ENCODE peak calls at places on chromosomes 13 and 19, in six cellular contexts. A is A549, M is H1, O is K562, G is endothelial cell of umbilical vein, U is HepG2. Q is an unnamed sample.

GRCh38 chr13:110651271-110651670 is 35.9 kb downstream of the NAXD start:
- DNase-seq in A (no peak), M (peak; percentile 38), O (no peak), G (no peak), U (no peak), Q (no peak)

GRCh38 chr13:31110617-31111016 is 51.1 kb downstream of the HSPH1 start:
- DNase-seq in A (no peak), M (no peak), O (no peak), G (no peak), U (no peak), Q (no peak)

GRCh38 chr19:24178207-24178606 is 91.2 kb downstream of the ZNF254 start:
- DNase-seq in A (no peak), M (no peak), O (no peak), G (no peak), U (no peak), Q (no peak)

GRCh38 chr13:46134494-46134893 is 29.7 kb upstream of the CPB2 start:
- DNase-seq in A (no peak), M (no peak), O (no peak), G (no peak), U (no peak), Q (no peak)

GRCh38 chr13:111323950-111324651 is 3.7 kb downstream of the TEX29 start:
- DNase-seq in A (no peak), M (no peak), O (no peak), G (no peak), U (no peak), Q (no peak)

GRCh38 chr19:8526345-8527062 is 12.5 kb upstream of the ZNF414 start:
- DNase-seq in A (peak; percentile 67), M (peak; percentile 97), O (peak; percentile 92), G (peak; percentile 92), U (peak; percentile 87), Q (peak; percentile 95)

GRCh38 chr19:47794526-47794925 is 9.8 kb downstream of the TPRX1 start:
- DNase-seq in A (no peak), M (peak; percentile 71), O (peak; percentile 30), G (no peak), U (no peak), Q (peak; percentile 57)

GRCh38 chr13:77113496-77113895 is 86.5 kb upstream of the FBXL3 start:
- DNase-seq in A (no peak), M (no peak), O (no peak), G (no peak), U (no peak), Q (no peak)

GRCh38 chr13:91278888-91279287 is 68.6 kb upstream of the MIR17HG start:
- DNase-seq in A (no peak), M (no peak), O (no peak), G (no peak), U (no peak), Q (no peak)

GRCh38 chr13:113996912-113997745 is 23.3 kb upstream of the C13orf46 start:
- DNase-seq in A (no peak), M (no peak), O (no peak), G (no peak), U (no peak), Q (no peak)

GRCh38 chr13:80050252-80050651 is 290.7 kb downstream of the SPRY2 start:
- DNase-seq in A (no peak), M (no peak), O (no peak), G (peak; percentile 15), U (no peak), Q (no peak)

GRCh38 chr13:92734068-92734467 is 492.5 kb upstream of the GPC6 start:
- DNase-seq in A (no peak), M (no peak), O (no peak), G (no peak), U (no peak), Q (no peak)

GRCh38 chr19:18650468-18651001 is 13.7 kb downstream of the KLHL26 start:
- DNase-seq in A (no peak), M (no peak), O (peak; percentile 27), G (peak; percentile 81), U (no peak), Q (no peak)

GRCh38 chr13:49649244-49649962 is 21.1 kb downstream of the ARL11 start:
- DNase-seq in A (peak; percentile 28), M (no peak), O (no peak), G (peak; percentile 53), U (peak; percentile 33), Q (no peak)

GRCh38 chr19:1254530-1255185 is 6.3 kb downstream of the MIDN start:
- DNase-seq in A (no peak), M (no peak), O (no peak), G (no peak), U (no peak), Q (no peak)

GRCh38 chr13:80084086-80084676 is 256.7 kb downstream of the SPRY2 start:
- DNase-seq in A (no peak), M (no peak), O (no peak), G (peak; percentile 75), U (no peak), Q (no peak)

GRCh38 chr13:83549671-83550070 is 332.6 kb downstream of the SLITRK1 start:
- DNase-seq in A (no peak), M (no peak), O (no peak), G (no peak), U (no peak), Q (no peak)

GRCh38 chr13:93847162-93847561 is 620.6 kb downstream of the GPC6 start:
- DNase-seq in A (peak; percentile 1), M (no peak), O (no peak), G (no peak), U (peak; percentile 5), Q (no peak)

GRCh38 chr19:4302238-4302630 is at the start of gene TMIGD2:
- DNase-seq in A (no peak), M (no peak), O (no peak), G (no peak), U (no peak), Q (no peak)

GRCh38 chr13:30446122-30446500 is 19.6 kb downstream of the HMGB1 start:
- DNase-seq in A (no peak), M (no peak), O (no peak), G (no peak), U (no peak), Q (no peak)

GRCh38 chr13:107370036-107370785 is 802.3 kb upstream of the ARGLU1 start:
- DNase-seq in A (no peak), M (no peak), O (no peak), G (peak; percentile 83), U (no peak), Q (no peak)

GRCh38 chr13:107367258-107367657 is 799.3 kb upstream of the ARGLU1 start:
- DNase-seq in A (no peak), M (no peak), O (no peak), G (peak; percentile 60), U (no peak), Q (no peak)

GRCh38 chr13:107364658-107365057 is 796.7 kb upstream of the ARGLU1 start:
- DNase-seq in A (no peak), M (no peak), O (no peak), G (no peak), U (no peak), Q (no peak)

GRCh38 chr13:107361666-107362065 is 793.7 kb upstream of the ARGLU1 start:
- DNase-seq in A (no peak), M (no peak), O (no peak), G (no peak), U (no peak), Q (no peak)

DNA sequence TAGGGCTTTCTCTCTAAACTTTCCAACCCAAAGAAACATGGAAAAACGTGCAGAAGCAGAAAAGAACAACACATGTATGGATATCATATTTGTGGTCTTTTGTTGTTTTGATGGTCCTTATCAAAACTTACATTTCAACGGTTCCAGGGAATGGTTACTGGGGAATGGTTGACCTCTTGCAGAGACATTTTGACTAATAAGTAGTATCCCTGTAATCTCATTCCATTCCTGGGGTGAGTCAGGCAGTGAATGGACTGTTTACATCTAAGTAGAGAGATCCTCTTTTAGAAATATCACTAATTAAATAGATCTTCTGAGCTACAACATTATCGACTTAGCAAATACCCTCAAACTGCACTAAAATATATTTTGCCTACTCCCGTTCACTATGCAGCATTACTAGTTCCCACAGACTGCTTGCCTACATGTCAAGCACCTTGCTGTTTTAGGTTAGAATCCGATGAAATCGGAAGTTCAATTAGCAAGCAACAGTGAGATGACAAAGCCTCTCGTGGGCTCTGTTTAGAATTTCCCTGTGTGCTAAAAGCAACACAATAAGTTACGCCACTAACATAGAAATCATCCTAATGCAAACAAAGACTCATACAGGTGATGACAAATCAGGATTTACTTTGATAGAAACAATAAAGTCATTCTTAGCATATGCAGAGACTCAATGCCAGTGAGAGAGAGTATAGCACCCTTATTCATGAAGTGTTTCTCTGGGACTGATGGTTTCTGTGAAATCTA is 797.7 kb upstream of the ARGLU1 start:
- DNase-seq in A (no peak), M (no peak), O (no peak), G (no peak), U (no peak), Q (no peak)
- TF ChIP-seq JUN in A (no peak), M (no peak), O (no peak), G (no peak), U (no peak), Q (no peak)

DNA sequence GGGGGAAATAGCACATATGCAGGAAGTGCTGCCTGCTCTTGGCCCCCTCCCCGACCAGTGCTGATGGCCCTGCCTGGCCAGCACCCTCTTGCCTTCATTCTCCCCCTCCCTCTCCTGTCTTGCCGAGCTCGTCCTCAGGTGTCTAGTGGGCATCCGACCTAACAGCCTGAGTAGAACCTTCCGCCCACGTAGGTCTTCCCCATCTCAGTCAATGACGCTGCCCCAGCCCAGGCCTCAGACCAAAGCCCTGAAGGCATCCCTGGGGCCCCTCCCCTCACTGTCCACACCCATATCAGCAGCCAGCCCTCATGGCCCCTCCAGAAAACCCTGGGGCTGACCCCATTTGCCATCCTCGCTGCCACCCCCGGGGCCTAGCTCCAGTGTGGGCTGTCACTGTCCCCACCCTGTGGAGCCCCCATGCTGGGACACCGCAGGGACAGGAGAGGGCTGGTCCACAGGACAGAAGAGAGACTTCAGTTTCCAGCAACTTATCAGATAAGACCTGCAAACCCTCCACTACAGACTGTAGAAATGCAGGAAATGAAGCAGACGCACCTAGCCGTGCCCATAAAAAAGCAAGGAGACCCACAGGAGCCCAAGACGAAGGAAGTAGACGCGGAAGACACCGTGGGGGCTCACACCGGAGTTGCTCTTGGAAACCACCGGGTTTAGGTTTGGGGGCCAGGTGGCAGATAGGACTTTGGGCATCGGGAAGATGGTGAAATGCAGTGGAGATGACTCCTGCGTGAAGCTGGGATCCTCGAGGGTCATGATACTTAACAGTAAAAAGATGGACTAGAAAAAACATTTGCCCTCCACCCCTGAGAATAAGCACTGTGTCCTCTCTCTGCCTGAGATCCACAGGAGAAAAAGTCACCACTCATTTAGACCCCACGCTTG is 38.4 kb downstream of the AP1M1 start:
- DNase-seq in A (no peak), M (no peak), O (no peak), G (no peak), U (no peak), Q (no peak)
- TF ChIP-seq JUN in A (no peak), M (no peak), O (no peak), G (no peak), U (no peak), Q (no peak)

DNA sequence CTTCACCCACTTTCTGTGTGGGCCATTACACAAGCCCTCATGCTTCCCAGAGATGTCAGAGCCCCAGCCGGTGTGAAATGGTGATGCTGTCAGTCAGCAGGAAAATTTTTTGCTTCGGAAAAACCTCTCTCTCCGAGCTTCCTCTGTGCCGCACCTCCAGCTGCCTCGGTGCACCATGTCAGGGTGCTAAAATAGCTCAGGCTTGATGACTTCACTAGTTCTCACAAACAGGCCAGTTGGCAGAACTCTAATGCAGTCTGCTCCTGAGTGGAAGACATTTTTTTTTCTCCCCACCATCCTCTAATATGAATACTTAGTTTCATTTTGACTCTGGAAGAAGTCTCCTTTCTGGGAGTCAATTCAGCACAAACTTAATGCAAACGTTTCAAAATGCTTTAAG is 71.3 kb downstream of the KLF12 start:
- DNase-seq in A (no peak), M (no peak), O (no peak), G (no peak), U (no peak), Q (no peak)
- TF ChIP-seq JUN in A (no peak), M (no peak), O (no peak), G (no peak), U (no peak), Q (no peak)

GRCh38 chr19:17052439-17052838 is 22.8 kb downstream of the HAUS8 start:
- DNase-seq in A (no peak), M (peak; percentile 67), O (peak; percentile 48), G (peak; percentile 55), U (no peak), Q (peak; percentile 68)
- TF ChIP-seq JUN in A (no peak), M (no peak), O (no peak), G (no peak), U (no peak), Q (no peak)